ENCODE peak calls at places on chromosomes 11 and 22, in four cellular contexts. One of them, this sample, is unnamed.

GRCh38 chr11:15107730-15108515 is 6.8 kb upstream of the INSC start:
- DNase-seq in neuronal stem cell: no peak
- DNase-seq in right cardiac atrium: no peak
- DNase-seq in nephron progenitor cell: no peak
- DNase-seq in this sample: no peak

GRCh38 chr11:46681814-46682213 is 18.6 kb downstream of the ARHGAP1 start:
- DNase-seq in neuronal stem cell: no peak
- DNase-seq in right cardiac atrium: peak
- DNase-seq in nephron progenitor cell: no peak
- DNase-seq in this sample: no peak

GRCh38 chr11:123065634-123066033 is 3.7 kb upstream of the HSPA8 start:
- DNase-seq in neuronal stem cell: no peak
- DNase-seq in right cardiac atrium: no peak
- DNase-seq in nephron progenitor cell: no peak
- DNase-seq in this sample: no peak

GRCh38 chr11:44711772-44712608 is 14.8 kb upstream of the TSPAN18 start:
- DNase-seq in neuronal stem cell: no peak
- DNase-seq in right cardiac atrium: no peak
- DNase-seq in nephron progenitor cell: no peak
- DNase-seq in this sample: no peak

GRCh38 chr11:119188067-119188466 is 2.8 kb downstream of the NHERF4 start:
- DNase-seq in neuronal stem cell: no peak
- DNase-seq in right cardiac atrium: no peak
- DNase-seq in nephron progenitor cell: no peak
- DNase-seq in this sample: no peak

GRCh38 chr22:22060200-22061084 is 77.9 kb upstream of the TOP3B start:
- DNase-seq in neuronal stem cell: peak
- DNase-seq in right cardiac atrium: peak
- DNase-seq in nephron progenitor cell: peak
- DNase-seq in this sample: peak

GRCh38 chr11:97140885-97141494 is 751.2 kb downstream of the JRKL start:
- DNase-seq in neuronal stem cell: peak
- DNase-seq in right cardiac atrium: no peak
- DNase-seq in nephron progenitor cell: no peak
- DNase-seq in this sample: no peak

GRCh38 chr11:68889948-68890446 is 13.6 kb downstream of the MRPL21 start:
- DNase-seq in neuronal stem cell: no peak
- DNase-seq in right cardiac atrium: peak
- DNase-seq in nephron progenitor cell: peak
- DNase-seq in this sample: peak

GRCh38 chr11:93784935-93785360 is 866 bp downstream of the MED17 start:
- DNase-seq in neuronal stem cell: no peak
- DNase-seq in right cardiac atrium: no peak
- DNase-seq in nephron progenitor cell: no peak
- DNase-seq in this sample: no peak

GRCh38 chr11:102810943-102811528 is 13.1 kb upstream of the MMP1 start:
- DNase-seq in neuronal stem cell: no peak
- DNase-seq in right cardiac atrium: no peak
- DNase-seq in nephron progenitor cell: no peak
- DNase-seq in this sample: no peak

GRCh38 chr11:34261820-34262219 is 96.0 kb downstream of the ABTB2 start:
- DNase-seq in neuronal stem cell: no peak
- DNase-seq in right cardiac atrium: no peak
- DNase-seq in nephron progenitor cell: no peak
- DNase-seq in this sample: no peak

GRCh38 chr22:20745177-20745576 is 28.7 kb upstream of the SERPIND1 start:
- DNase-seq in neuronal stem cell: no peak
- DNase-seq in right cardiac atrium: no peak
- DNase-seq in nephron progenitor cell: no peak
- DNase-seq in this sample: no peak

GRCh38 chr22:32745251-32745995 is 56.1 kb upstream of the TIMP3 start:
- DNase-seq in neuronal stem cell: peak
- DNase-seq in right cardiac atrium: peak
- DNase-seq in nephron progenitor cell: peak
- DNase-seq in this sample: peak

GRCh38 chr22:27292542-27293298 is 508.8 kb downstream of the MN1 start:
- DNase-seq in neuronal stem cell: no peak
- DNase-seq in right cardiac atrium: no peak
- DNase-seq in nephron progenitor cell: no peak
- DNase-seq in this sample: no peak

GRCh38 chr11:88303037-88303436 is 34.5 kb downstream of the CTSC start:
- DNase-seq in neuronal stem cell: no peak
- DNase-seq in right cardiac atrium: no peak
- DNase-seq in nephron progenitor cell: no peak
- DNase-seq in this sample: no peak

GRCh38 chr11:47913569-47914244 is 65.6 kb upstream of the NUP160 start:
- DNase-seq in neuronal stem cell: no peak
- DNase-seq in right cardiac atrium: no peak
- DNase-seq in nephron progenitor cell: no peak
- DNase-seq in this sample: no peak

GRCh38 chr22:36036167-36036624 is 7.6 kb upstream of the RBFOX2 start:
- DNase-seq in neuronal stem cell: no peak
- DNase-seq in right cardiac atrium: no peak
- DNase-seq in nephron progenitor cell: no peak
- DNase-seq in this sample: no peak

GRCh38 chr11:2357246-2357645 is 19.9 kb upstream of the CD81 start:
- DNase-seq in neuronal stem cell: no peak
- DNase-seq in right cardiac atrium: no peak
- DNase-seq in nephron progenitor cell: no peak
- DNase-seq in this sample: no peak

GRCh38 chr11:129324533-129325175 is 51.0 kb upstream of the BARX2 start:
- DNase-seq in neuronal stem cell: no peak
- DNase-seq in right cardiac atrium: no peak
- DNase-seq in nephron progenitor cell: no peak
- DNase-seq in this sample: peak

GRCh38 chr11:124069429-124070401 is 28.6 kb upstream of the OR10G7 start:
- DNase-seq in neuronal stem cell: peak
- DNase-seq in right cardiac atrium: peak
- DNase-seq in nephron progenitor cell: peak
- DNase-seq in this sample: peak

GRCh38 chr22:22593964-22594656 is 35.0 kb upstream of the PRAME start:
- DNase-seq in neuronal stem cell: peak
- DNase-seq in right cardiac atrium: peak
- DNase-seq in nephron progenitor cell: peak
- DNase-seq in this sample: peak

GRCh38 chr11:33869511-33870422 is 22.1 kb downstream of the LMO2 start:
- DNase-seq in neuronal stem cell: no peak
- DNase-seq in right cardiac atrium: peak
- DNase-seq in nephron progenitor cell: peak
- DNase-seq in this sample: peak

GRCh38 chr22:30043181-30043580 is 37.1 kb upstream of the HORMAD2 start:
- DNase-seq in neuronal stem cell: no peak
- DNase-seq in right cardiac atrium: no peak
- DNase-seq in nephron progenitor cell: no peak
- DNase-seq in this sample: no peak

GRCh38 chr11:66124564-66124963 is 54.5 kb downstream of the PACS1 start:
- DNase-seq in neuronal stem cell: no peak
- DNase-seq in right cardiac atrium: no peak
- DNase-seq in nephron progenitor cell: no peak
- DNase-seq in this sample: no peak

GRCh38 chr11:134753805-134754130 is 341.7 kb upstream of the B3GAT1 start:
- DNase-seq in neuronal stem cell: no peak
- DNase-seq in right cardiac atrium: no peak
- DNase-seq in nephron progenitor cell: no peak
- DNase-seq in this sample: no peak

GRCh38 chr11:95229199-95230053 is 1.6 kb downstream of the SESN3 start:
- DNase-seq in neuronal stem cell: no peak
- DNase-seq in right cardiac atrium: peak
- DNase-seq in nephron progenitor cell: no peak
- DNase-seq in this sample: no peak

GRCh38 chr11:120689591-120689990 is 178.0 kb downstream of the GRIK4 start:
- DNase-seq in neuronal stem cell: no peak
- DNase-seq in right cardiac atrium: no peak
- DNase-seq in nephron progenitor cell: no peak
- DNase-seq in this sample: no peak

GRCh38 chr11:126102436-126102894 is 39.8 kb upstream of the CDON start:
- DNase-seq in neuronal stem cell: no peak
- DNase-seq in right cardiac atrium: peak
- DNase-seq in nephron progenitor cell: no peak
- DNase-seq in this sample: peak

GRCh38 chr11:1656061-1656441 is 26.5 kb downstream of the KRTAP5-5 start:
- DNase-seq in neuronal stem cell: no peak
- DNase-seq in right cardiac atrium: no peak
- DNase-seq in nephron progenitor cell: no peak
- DNase-seq in this sample: no peak

GRCh38 chr11:1909524-1909923 is 10.0 kb upstream of the TNNT3 start:
- DNase-seq in neuronal stem cell: no peak
- DNase-seq in right cardiac atrium: no peak
- DNase-seq in nephron progenitor cell: no peak
- DNase-seq in this sample: no peak

GRCh38 chr22:29859976-29860766 is 22.1 kb upstream of the ASCC2 start:
- DNase-seq in neuronal stem cell: no peak
- DNase-seq in right cardiac atrium: no peak
- DNase-seq in nephron progenitor cell: no peak
- DNase-seq in this sample: no peak

GRCh38 chr22:50186789-50187523 is 1.2 kb downstream of the TRABD start:
- DNase-seq in neuronal stem cell: no peak
- DNase-seq in right cardiac atrium: peak
- DNase-seq in nephron progenitor cell: no peak
- DNase-seq in this sample: peak

GRCh38 chr22:19880786-19881569 is 26.3 kb upstream of the GNB1L start:
- DNase-seq in neuronal stem cell: peak
- DNase-seq in right cardiac atrium: peak
- DNase-seq in nephron progenitor cell: peak
- DNase-seq in this sample: peak

GRCh38 chr11:130426223-130427048 is 2.0 kb downstream of the ADAMTS8 start:
- DNase-seq in neuronal stem cell: no peak
- DNase-seq in right cardiac atrium: no peak
- DNase-seq in nephron progenitor cell: no peak
- DNase-seq in this sample: peak

GRCh38 chr11:58625086-58625485 is 2.6 kb downstream of the CNTF start:
- DNase-seq in neuronal stem cell: no peak
- DNase-seq in right cardiac atrium: no peak
- DNase-seq in nephron progenitor cell: no peak
- DNase-seq in this sample: no peak

GRCh38 chr11:59012942-59013256 is 73.2 kb upstream of the GLYATL1B start:
- DNase-seq in neuronal stem cell: no peak
- DNase-seq in right cardiac atrium: no peak
- DNase-seq in nephron progenitor cell: no peak
- DNase-seq in this sample: no peak

GRCh38 chr11:69390561-69390960 is 90.9 kb upstream of the LINC01488 start:
- DNase-seq in neuronal stem cell: no peak
- DNase-seq in right cardiac atrium: no peak
- DNase-seq in nephron progenitor cell: no peak
- DNase-seq in this sample: no peak

GRCh38 chr22:20750461-20751184 is 23.3 kb upstream of the SERPIND1 start:
- DNase-seq in neuronal stem cell: no peak
- DNase-seq in right cardiac atrium: peak
- DNase-seq in nephron progenitor cell: no peak
- DNase-seq in this sample: peak

GRCh38 chr11:3208272-3208671 is 10.3 kb downstream of the MRGPRG start:
- DNase-seq in neuronal stem cell: no peak
- DNase-seq in right cardiac atrium: no peak
- DNase-seq in nephron progenitor cell: no peak
- DNase-seq in this sample: peak

This sample was measured in left ventricle myocardium superior.